ENCODE peak calls at places on chromosome 13, in ten cellular contexts. One of them, this sample, is unnamed.

GRCh38 chr13:109899748-109900147 is 113.4 kb upstream of the IRS2 start:
- DNase-seq in foreskin keratinocyte: no peak
- DNase-seq in T-helper 1 cell: no peak
- DNase-seq in NCI-H1436: no peak
- DNase-seq in NCI-H1930: no peak
- DNase-seq in NCI-H1105: no peak
- DNase-seq in H7: no peak
- DNase-seq in NCI-H774: no peak
- DNase-seq in HFFc6: no peak
- DNase-seq in non-pigmented ciliary epithelial cell: no peak
- DNase-seq in this sample: no peak

GRCh38 chr13:37348916-37349653 is 243.6 kb upstream of the CSNK1A1L start:
- DNase-seq in foreskin keratinocyte: no peak
- DNase-seq in T-helper 1 cell: no peak
- DNase-seq in NCI-H1436: no peak
- DNase-seq in NCI-H1930: peak
- DNase-seq in NCI-H1105: no peak
- DNase-seq in H7: no peak
- DNase-seq in NCI-H774: peak
- DNase-seq in HFFc6: peak
- DNase-seq in non-pigmented ciliary epithelial cell: no peak
- DNase-seq in this sample: peak

GRCh38 chr13:33053397-33054066 is 37.3 kb downstream of the KL start:
- DNase-seq in foreskin keratinocyte: no peak
- DNase-seq in T-helper 1 cell: no peak
- DNase-seq in NCI-H1436: no peak
- DNase-seq in NCI-H1930: no peak
- DNase-seq in NCI-H1105: no peak
- DNase-seq in H7: no peak
- DNase-seq in NCI-H774: no peak
- DNase-seq in HFFc6: no peak
- DNase-seq in non-pigmented ciliary epithelial cell: no peak
- DNase-seq in this sample: no peak

GRCh38 chr13:21733475-21734311 is 62.8 kb downstream of the FGF9 start:
- DNase-seq in foreskin keratinocyte: peak
- DNase-seq in T-helper 1 cell: no peak
- DNase-seq in NCI-H1436: no peak
- DNase-seq in NCI-H1930: no peak
- DNase-seq in NCI-H1105: no peak
- DNase-seq in H7: peak
- DNase-seq in NCI-H774: no peak
- DNase-seq in HFFc6: no peak
- DNase-seq in non-pigmented ciliary epithelial cell: no peak
- DNase-seq in this sample: no peak

GRCh38 chr13:99862243-99862642 is 109.3 kb downstream of the ZIC5 start:
- DNase-seq in foreskin keratinocyte: no peak
- DNase-seq in T-helper 1 cell: no peak
- DNase-seq in NCI-H1436: no peak
- DNase-seq in NCI-H1930: no peak
- DNase-seq in NCI-H1105: no peak
- DNase-seq in H7: no peak
- DNase-seq in NCI-H774: no peak
- DNase-seq in HFFc6: no peak
- DNase-seq in non-pigmented ciliary epithelial cell: no peak
- DNase-seq in this sample: no peak

GRCh38 chr13:109007946-109008345 is 378.5 kb downstream of the MYO16 start:
- DNase-seq in foreskin keratinocyte: no peak
- DNase-seq in T-helper 1 cell: no peak
- DNase-seq in NCI-H1436: no peak
- DNase-seq in NCI-H1930: no peak
- DNase-seq in NCI-H1105: no peak
- DNase-seq in H7: no peak
- DNase-seq in NCI-H774: no peak
- DNase-seq in HFFc6: no peak
- DNase-seq in non-pigmented ciliary epithelial cell: no peak
- DNase-seq in this sample: no peak

GRCh38 chr13:59722580-59722900 is 441.2 kb downstream of the DIAPH3 start:
- DNase-seq in foreskin keratinocyte: no peak
- DNase-seq in T-helper 1 cell: no peak
- DNase-seq in NCI-H1436: no peak
- DNase-seq in NCI-H1930: no peak
- DNase-seq in NCI-H1105: no peak
- DNase-seq in H7: no peak
- DNase-seq in NCI-H774: no peak
- DNase-seq in HFFc6: no peak
- DNase-seq in non-pigmented ciliary epithelial cell: no peak
- DNase-seq in this sample: no peak

GRCh38 chr13:84433024-84433423 is 550.8 kb upstream of the SLITRK1 start:
- DNase-seq in foreskin keratinocyte: no peak
- DNase-seq in T-helper 1 cell: no peak
- DNase-seq in NCI-H1436: no peak
- DNase-seq in NCI-H1930: no peak
- DNase-seq in NCI-H1105: no peak
- DNase-seq in H7: no peak
- DNase-seq in NCI-H774: no peak
- DNase-seq in HFFc6: peak
- DNase-seq in non-pigmented ciliary epithelial cell: peak
- DNase-seq in this sample: no peak

GRCh38 chr13:57314897-57315520 is 148.0 kb downstream of the PRR20E start:
- DNase-seq in foreskin keratinocyte: no peak
- DNase-seq in T-helper 1 cell: no peak
- DNase-seq in NCI-H1436: no peak
- DNase-seq in NCI-H1930: no peak
- DNase-seq in NCI-H1105: no peak
- DNase-seq in H7: no peak
- DNase-seq in NCI-H774: no peak
- DNase-seq in HFFc6: no peak
- DNase-seq in non-pigmented ciliary epithelial cell: no peak
- DNase-seq in this sample: no peak

GRCh38 chr13:21949818-21950429 is 279.1 kb downstream of the FGF9 start:
- DNase-seq in foreskin keratinocyte: no peak
- DNase-seq in T-helper 1 cell: no peak
- DNase-seq in NCI-H1436: no peak
- DNase-seq in NCI-H1930: no peak
- DNase-seq in NCI-H1105: no peak
- DNase-seq in H7: no peak
- DNase-seq in NCI-H774: no peak
- DNase-seq in HFFc6: no peak
- DNase-seq in non-pigmented ciliary epithelial cell: no peak
- DNase-seq in this sample: no peak

GRCh38 chr13:81872581-81872980 is 1531.7 kb upstream of the SPRY2 start:
- DNase-seq in foreskin keratinocyte: no peak
- DNase-seq in T-helper 1 cell: no peak
- DNase-seq in NCI-H1436: peak
- DNase-seq in NCI-H1930: peak
- DNase-seq in NCI-H1105: no peak
- DNase-seq in H7: peak
- DNase-seq in NCI-H774: no peak
- DNase-seq in HFFc6: no peak
- DNase-seq in non-pigmented ciliary epithelial cell: no peak
- DNase-seq in this sample: peak

GRCh38 chr13:51729853-51730553 is 74.0 kb downstream of the DHRS12 start:
- DNase-seq in foreskin keratinocyte: peak
- DNase-seq in T-helper 1 cell: no peak
- DNase-seq in NCI-H1436: no peak
- DNase-seq in NCI-H1930: no peak
- DNase-seq in NCI-H1105: no peak
- DNase-seq in H7: no peak
- DNase-seq in NCI-H774: no peak
- DNase-seq in HFFc6: peak
- DNase-seq in non-pigmented ciliary epithelial cell: peak
- DNase-seq in this sample: no peak

GRCh38 chr13:50713849-50714248 is 129.6 kb downstream of the DLEU7 start:
- DNase-seq in foreskin keratinocyte: no peak
- DNase-seq in T-helper 1 cell: no peak
- DNase-seq in NCI-H1436: no peak
- DNase-seq in NCI-H1930: no peak
- DNase-seq in NCI-H1105: no peak
- DNase-seq in H7: no peak
- DNase-seq in NCI-H774: no peak
- DNase-seq in HFFc6: peak
- DNase-seq in non-pigmented ciliary epithelial cell: peak
- DNase-seq in this sample: no peak

GRCh38 chr13:57933606-57934005 is 302.1 kb downstream of the PCDH17 start:
- DNase-seq in foreskin keratinocyte: no peak
- DNase-seq in T-helper 1 cell: no peak
- DNase-seq in NCI-H1436: no peak
- DNase-seq in NCI-H1930: no peak
- DNase-seq in NCI-H1105: no peak
- DNase-seq in H7: no peak
- DNase-seq in NCI-H774: no peak
- DNase-seq in HFFc6: no peak
- DNase-seq in non-pigmented ciliary epithelial cell: no peak
- DNase-seq in this sample: no peak

GRCh38 chr13:31755803-31756212 is 16.5 kb downstream of the RXFP2 start:
- DNase-seq in foreskin keratinocyte: no peak
- DNase-seq in T-helper 1 cell: no peak
- DNase-seq in NCI-H1436: no peak
- DNase-seq in NCI-H1930: no peak
- DNase-seq in NCI-H1105: no peak
- DNase-seq in H7: no peak
- DNase-seq in NCI-H774: no peak
- DNase-seq in HFFc6: peak
- DNase-seq in non-pigmented ciliary epithelial cell: no peak
- DNase-seq in this sample: no peak

GRCh38 chr13:50417597-50417996 is 402.4 kb downstream of the KCNRG start:
- DNase-seq in foreskin keratinocyte: no peak
- DNase-seq in T-helper 1 cell: no peak
- DNase-seq in NCI-H1436: no peak
- DNase-seq in NCI-H1930: no peak
- DNase-seq in NCI-H1105: no peak
- DNase-seq in H7: no peak
- DNase-seq in NCI-H774: no peak
- DNase-seq in HFFc6: no peak
- DNase-seq in non-pigmented ciliary epithelial cell: no peak
- DNase-seq in this sample: no peak

GRCh38 chr13:108961542-108962125 is 332.2 kb downstream of the MYO16 start:
- DNase-seq in foreskin keratinocyte: no peak
- DNase-seq in T-helper 1 cell: no peak
- DNase-seq in NCI-H1436: peak
- DNase-seq in NCI-H1930: peak
- DNase-seq in NCI-H1105: peak
- DNase-seq in H7: peak
- DNase-seq in NCI-H774: peak
- DNase-seq in HFFc6: peak
- DNase-seq in non-pigmented ciliary epithelial cell: no peak
- DNase-seq in this sample: peak

GRCh38 chr13:79457948-79458347 is 23.0 kb upstream of the NDFIP2 start:
- DNase-seq in foreskin keratinocyte: peak
- DNase-seq in T-helper 1 cell: no peak
- DNase-seq in NCI-H1436: no peak
- DNase-seq in NCI-H1930: no peak
- DNase-seq in NCI-H1105: no peak
- DNase-seq in H7: no peak
- DNase-seq in NCI-H774: no peak
- DNase-seq in HFFc6: peak
- DNase-seq in non-pigmented ciliary epithelial cell: peak
- DNase-seq in this sample: no peak

GRCh38 chr13:114229486-114229885 is 5.2 kb upstream of the CDC16 start:
- DNase-seq in foreskin keratinocyte: no peak
- DNase-seq in T-helper 1 cell: no peak
- DNase-seq in NCI-H1436: no peak
- DNase-seq in NCI-H1930: no peak
- DNase-seq in NCI-H1105: no peak
- DNase-seq in H7: no peak
- DNase-seq in NCI-H774: no peak
- DNase-seq in HFFc6: no peak
- DNase-seq in non-pigmented ciliary epithelial cell: no peak
- DNase-seq in this sample: no peak

GRCh38 chr13:104008075-104008474 is 941.9 kb upstream of the SLC10A2 start:
- DNase-seq in foreskin keratinocyte: no peak
- DNase-seq in T-helper 1 cell: no peak
- DNase-seq in NCI-H1436: no peak
- DNase-seq in NCI-H1930: no peak
- DNase-seq in NCI-H1105: no peak
- DNase-seq in H7: no peak
- DNase-seq in NCI-H774: no peak
- DNase-seq in HFFc6: no peak
- DNase-seq in non-pigmented ciliary epithelial cell: no peak
- DNase-seq in this sample: no peak

GRCh38 chr13:49042476-49042875 is 66.8 kb downstream of the FNDC3A start:
- DNase-seq in foreskin keratinocyte: no peak
- DNase-seq in T-helper 1 cell: no peak
- DNase-seq in NCI-H1436: no peak
- DNase-seq in NCI-H1930: no peak
- DNase-seq in NCI-H1105: no peak
- DNase-seq in H7: no peak
- DNase-seq in NCI-H774: no peak
- DNase-seq in HFFc6: peak
- DNase-seq in non-pigmented ciliary epithelial cell: no peak
- DNase-seq in this sample: no peak

This sample was measured in NCI-H2081.